ENCODE peak calls at places on chromosomes 5 and 9, in six cellular contexts. One of them, this sample, is unnamed.

GRCh38 chr9:136290508-136291000 is 13.3 kb downstream of the CCDC187 start:
- DNase-seq in NCI-H1694 treated with DMSO at 0.1 percent for 48 hours: no peak
- DNase-seq in GM23248: no peak
- DNase-seq in HEK293T: no peak
- DNase-seq in LNCaP clone FGC: no peak
- DNase-seq in stimulated activated CD4-positive, alpha-beta T cell treated with anti-CD3 and anti-CD28 coated beads, TNF-alpha, amount 100 ng/mL, for 1 hour: no peak
- DNase-seq in this sample: no peak

GRCh38 chr9:6955251-6955921 is 197.6 kb downstream of the KDM4C start:
- DNase-seq in GM23248: peak
- DNase-seq in stimulated activated CD4-positive, alpha-beta T cell treated with anti-CD3 and anti-CD28 coated beads, TNF-alpha, amount 100 ng/mL, for 1 hour: no peak
- DNase-seq in NCI-H1694 treated with DMSO at 0.1 percent for 48 hours: no peak
- DNase-seq in HEK293T: no peak
- DNase-seq in LNCaP clone FGC: no peak
- DNase-seq in this sample: no peak

GRCh38 chr5:96292582-96293247 is 140.3 kb downstream of the PCSK1 start:
- DNase-seq in stimulated activated CD4-positive, alpha-beta T cell treated with anti-CD3 and anti-CD28 coated beads, TNF-alpha, amount 100 ng/mL, for 1 hour: no peak
- DNase-seq in LNCaP clone FGC: no peak
- DNase-seq in HEK293T: no peak
- DNase-seq in NCI-H1694 treated with DMSO at 0.1 percent for 48 hours: no peak
- DNase-seq in GM23248: no peak
- DNase-seq in this sample: no peak

GRCh38 chr5:177312649-177313181 is 1.0 kb upstream of the MXD3 start:
- DNase-seq in NCI-H1694 treated with DMSO at 0.1 percent for 48 hours: no peak
- DNase-seq in LNCaP clone FGC: no peak
- DNase-seq in HEK293T: peak
- DNase-seq in stimulated activated CD4-positive, alpha-beta T cell treated with anti-CD3 and anti-CD28 coated beads, TNF-alpha, amount 100 ng/mL, for 1 hour: no peak
- DNase-seq in GM23248: peak
- DNase-seq in this sample: peak

GRCh38 chr9:121984726-121985402 is 108.2 kb downstream of the TTLL11 start:
- DNase-seq in stimulated activated CD4-positive, alpha-beta T cell treated with anti-CD3 and anti-CD28 coated beads, TNF-alpha, amount 100 ng/mL, for 1 hour: no peak
- DNase-seq in HEK293T: no peak
- DNase-seq in LNCaP clone FGC: no peak
- DNase-seq in NCI-H1694 treated with DMSO at 0.1 percent for 48 hours: no peak
- DNase-seq in GM23248: peak
- DNase-seq in this sample: no peak

GRCh38 chr9:36328798-36329411 is 70.7 kb upstream of the GNE start:
- DNase-seq in NCI-H1694 treated with DMSO at 0.1 percent for 48 hours: peak
- DNase-seq in HEK293T: peak
- DNase-seq in LNCaP clone FGC: peak
- DNase-seq in GM23248: peak
- DNase-seq in stimulated activated CD4-positive, alpha-beta T cell treated with anti-CD3 and anti-CD28 coated beads, TNF-alpha, amount 100 ng/mL, for 1 hour: peak
- DNase-seq in this sample: no peak

GRCh38 chr5:1494780-1495524 is 28.8 kb downstream of the LPCAT1 start:
- DNase-seq in HEK293T: no peak
- DNase-seq in GM23248: no peak
- DNase-seq in stimulated activated CD4-positive, alpha-beta T cell treated with anti-CD3 and anti-CD28 coated beads, TNF-alpha, amount 100 ng/mL, for 1 hour: peak
- DNase-seq in LNCaP clone FGC: no peak
- DNase-seq in NCI-H1694 treated with DMSO at 0.1 percent for 48 hours: no peak
- DNase-seq in this sample: no peak

GRCh38 chr9:124861342-124862229 is at the start of the genes ARPC5L and RPL35:
- DNase-seq in LNCaP clone FGC: peak
- DNase-seq in stimulated activated CD4-positive, alpha-beta T cell treated with anti-CD3 and anti-CD28 coated beads, TNF-alpha, amount 100 ng/mL, for 1 hour: peak
- DNase-seq in NCI-H1694 treated with DMSO at 0.1 percent for 48 hours: peak
- DNase-seq in HEK293T: peak
- DNase-seq in GM23248: peak
- DNase-seq in this sample: peak

GRCh38 chr5:40033411-40033810 is 608.6 kb upstream of the DAB2 start:
- DNase-seq in GM23248: no peak
- DNase-seq in HEK293T: no peak
- DNase-seq in stimulated activated CD4-positive, alpha-beta T cell treated with anti-CD3 and anti-CD28 coated beads, TNF-alpha, amount 100 ng/mL, for 1 hour: no peak
- DNase-seq in LNCaP clone FGC: no peak
- DNase-seq in NCI-H1694 treated with DMSO at 0.1 percent for 48 hours: no peak
- DNase-seq in this sample: no peak

GRCh38 chr5:31502506-31502905 is 29.4 kb downstream of the DROSHA start:
- DNase-seq in stimulated activated CD4-positive, alpha-beta T cell treated with anti-CD3 and anti-CD28 coated beads, TNF-alpha, amount 100 ng/mL, for 1 hour: no peak
- DNase-seq in NCI-H1694 treated with DMSO at 0.1 percent for 48 hours: peak
- DNase-seq in HEK293T: no peak
- DNase-seq in GM23248: peak
- DNase-seq in LNCaP clone FGC: no peak
- DNase-seq in this sample: no peak

GRCh38 chr9:38388283-38389223 is 3.9 kb upstream of the ALDH1B1 start:
- DNase-seq in GM23248: peak
- DNase-seq in NCI-H1694 treated with DMSO at 0.1 percent for 48 hours: no peak
- DNase-seq in HEK293T: no peak
- DNase-seq in stimulated activated CD4-positive, alpha-beta T cell treated with anti-CD3 and anti-CD28 coated beads, TNF-alpha, amount 100 ng/mL, for 1 hour: no peak
- DNase-seq in LNCaP clone FGC: no peak
- DNase-seq in this sample: no peak